ENCODE peak calls at places on chromosomes 12 and 14, in four cellular contexts. F is aorta, Y is OCI-LY7, P is hepatocyte. W is an unnamed sample.

GRCh38 chr12:6336079-6336858 is 5.6 kb downstream of the TNFRSF1A start:
- DNase-seq in F (peak; percentile 97), Y (no peak), P (peak; percentile 97), W (peak; percentile 98)

GRCh38 chr14:68952544-68953535 is 26.3 kb downstream of the ACTN1 start:
- DNase-seq in F (no peak), Y (no peak), P (peak; percentile 65), W (peak; percentile 85)

GRCh38 chr14:77660754-77661153 is 44.3 kb upstream of the SPTLC2 start:
- DNase-seq in F (no peak), Y (no peak), P (no peak), W (no peak)

GRCh38 chr12:46557539-46558373 is 185.2 kb upstream of the SLC38A2 start:
- DNase-seq in F (no peak), Y (no peak), P (no peak), W (no peak)

GRCh38 chr14:22326001-22326400 is 263.0 kb downstream of the DAD1 start:
- DNase-seq in F (no peak), Y (no peak), P (no peak), W (no peak)

GRCh38 chr14:74634481-74634880 is 22.4 kb upstream of the LTBP2 start:
- DNase-seq in F (no peak), Y (no peak), P (no peak), W (no peak)

GRCh38 chr12:9030776-9031175 is 41.4 kb downstream of the KLRG1 start:
- DNase-seq in F (no peak), Y (no peak), P (no peak), W (no peak)

GRCh38 chr12:46260153-46260912 is 8.5 kb downstream of the SLC38A1 start:
- DNase-seq in F (no peak), Y (no peak), P (peak; percentile 55), W (no peak)

GRCh38 chr12:63845726-63846125 is 1.2 kb downstream of the SRGAP1 start:
- DNase-seq in F (no peak), Y (no peak), P (peak; percentile 60), W (no peak)

GRCh38 chr12:125528300-125528699 is 463.1 kb downstream of the AACS start:
- DNase-seq in F (no peak), Y (no peak), P (no peak), W (no peak)

GRCh38 chr12:116202433-116202832 is 75.1 kb downstream of the MED13L start:
- DNase-seq in F (no peak), Y (no peak), P (no peak), W (no peak)

GRCh38 chr12:121120323-121120722 is 12.4 kb upstream of the P2RX7 start:
- DNase-seq in F (no peak), Y (no peak), P (no peak), W (no peak)

GRCh38 chr12:49673446-49674317 is 33.5 kb downstream of the FMNL3 start:
- DNase-seq in F (peak; percentile 95), Y (no peak), P (peak; percentile 92), W (peak; percentile 98)

GRCh38 chr12:53591301-53592206 is 34.6 kb downstream of the ATF7 start:
- DNase-seq in F (no peak), Y (no peak), P (no peak), W (no peak)

GRCh38 chr14:102500190-102500661 is 9.3 kb downstream of the ANKRD9 start:
- DNase-seq in F (peak; percentile 87), Y (no peak), P (peak; percentile 9), W (peak; percentile 93)

GRCh38 chr12:43847427-43847826 is 11.5 kb downstream of the TMEM117 start:
- DNase-seq in F (no peak), Y (no peak), P (no peak), W (no peak)

GRCh38 chr14:33566082-33566481 is 384.8 kb downstream of the EGLN3 start:
- DNase-seq in F (no peak), Y (no peak), P (no peak), W (no peak)
- H3K4me1 ChIP-seq in F (no peaks in the 10 kb centered on the region), Y (no peaks in the 10 kb centered on the region), P (peaks cover 10% of the 10 kb centered on the region), W (peaks cover 19% of the 10 kb centered on the region)

DNA sequence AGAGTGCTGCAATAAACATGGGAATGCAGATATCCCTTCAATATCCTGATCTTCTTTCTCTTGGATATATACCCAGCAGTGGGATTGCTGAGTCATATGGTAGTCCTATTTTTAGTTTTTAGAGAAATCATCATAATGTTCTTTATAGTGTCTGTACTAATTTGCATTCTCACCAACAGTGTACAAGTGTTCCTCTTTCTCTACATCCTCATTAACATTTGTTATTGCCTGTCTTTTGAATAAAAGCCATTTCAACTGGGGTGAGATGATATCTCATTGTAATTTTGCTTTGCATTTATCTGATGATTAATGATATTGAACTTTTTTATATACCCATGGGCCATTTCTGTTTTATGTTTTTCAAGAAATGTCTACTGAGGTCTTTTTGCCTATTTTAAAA is 34.4 kb upstream of the PLBD1 start:
- DNase-seq in F (no peak), Y (no peak), P (no peak), W (no peak)
- H3K9me3 ChIP-seq in F (peaks cover 1% of the 10 kb centered on the region), Y (peaks cover 50% of the 10 kb centered on the region), P (peaks cover 14% of the 10 kb centered on the region), W (peaks cover 8% of the 10 kb centered on the region)

DNA sequence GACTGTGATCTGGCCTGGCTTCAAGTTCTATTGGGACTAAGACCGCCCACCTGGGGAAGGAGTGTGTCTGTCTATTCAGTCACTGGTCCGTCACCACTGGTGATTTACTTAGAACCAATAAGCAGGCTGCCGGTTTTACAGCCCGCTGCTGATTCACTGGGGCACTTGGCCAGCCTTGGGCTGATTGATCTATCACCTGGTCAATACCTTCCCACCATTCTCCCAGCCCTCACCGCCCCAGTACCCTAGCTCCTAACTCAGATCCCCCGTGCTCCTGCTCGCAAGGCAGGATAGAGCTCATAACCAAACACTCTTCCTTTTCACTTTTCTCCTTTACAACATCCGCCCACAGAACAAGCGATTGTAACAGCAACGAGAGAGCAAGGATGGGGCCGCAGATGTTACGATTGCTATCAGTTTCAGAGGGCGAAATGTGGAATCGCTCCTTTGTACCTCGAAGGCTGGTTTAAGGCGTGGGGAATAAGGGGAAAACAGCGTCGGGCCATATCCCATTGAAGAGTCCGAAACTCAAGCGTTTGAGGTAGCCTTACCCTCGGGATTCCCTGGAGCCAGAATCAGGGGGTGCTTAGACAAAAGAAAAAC is 672 bp downstream of the RDH11 start:
- DNase-seq in F (peak; percentile 86), Y (peak; percentile 81), P (peak; percentile 92), W (peak; percentile 71)
- H3K4me1 ChIP-seq in F (no peaks in the 10 kb centered on the region), Y (peaks cover 5% of the 10 kb centered on the region), P (peaks cover 19% of the 10 kb centered on the region), W (peaks cover 20% of the 10 kb centered on the region)

DNA sequence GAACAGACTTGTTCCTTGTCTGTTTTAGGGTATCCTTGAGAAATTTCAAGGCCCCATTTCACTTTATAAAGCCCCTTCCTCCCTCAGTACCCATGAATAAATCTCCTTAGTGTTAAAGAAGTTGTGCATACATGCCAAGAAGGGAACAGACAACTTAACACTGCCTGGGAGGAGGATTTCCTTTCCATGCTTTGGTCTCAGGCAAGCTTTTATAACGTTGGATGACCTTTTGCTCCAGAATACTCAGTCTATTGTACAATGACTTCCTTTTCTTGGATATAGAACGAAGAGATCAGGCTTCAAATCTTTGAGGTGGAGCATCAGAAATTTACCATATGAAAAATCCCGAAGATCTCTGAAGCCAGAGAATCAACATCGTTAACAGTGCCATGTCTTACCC is 551.4 kb downstream of the PRKD1 start:
- DNase-seq in F (no peak), Y (no peak), P (no peak), W (no peak)
- H3K9me3 ChIP-seq in F (peaks cover 2% of the 10 kb centered on the region), Y (no peaks in the 10 kb centered on the region), P (no peaks in the 10 kb centered on the region), W (no peaks in the 10 kb centered on the region)